ENCODE peak calls at places on chromosomes 1 and 21, in six cellular contexts. One of them, this sample, is unnamed.

GRCh38 chr1:47023268-47024137 is at the start of gene CYP4X1:
- DNase-seq in tibial artery: peak
- DNase-seq in B cell: no peak
- DNase-seq in neural crest cell: peak
- DNase-seq in testis: peak
- DNase-seq in lower lobe of right lung: peak
- DNase-seq in this sample: peak

GRCh38 chr1:184635347-184636155 is 119.1 kb downstream of the EDEM3 start:
- DNase-seq in tibial artery: no peak
- DNase-seq in lower lobe of right lung: no peak
- DNase-seq in neural crest cell: no peak
- DNase-seq in B cell: no peak
- DNase-seq in testis: no peak
- DNase-seq in this sample: no peak

GRCh38 chr1:58607391-58607790 is 30.3 kb upstream of the TACSTD2 start:
- DNase-seq in neural crest cell: no peak
- DNase-seq in B cell: no peak
- DNase-seq in tibial artery: no peak
- DNase-seq in testis: no peak
- DNase-seq in lower lobe of right lung: no peak
- DNase-seq in this sample: no peak

GRCh38 chr1:15934211-15935055 is 41.5 kb downstream of the ZBTB17 start:
- DNase-seq in B cell: no peak
- DNase-seq in neural crest cell: no peak
- DNase-seq in testis: no peak
- DNase-seq in lower lobe of right lung: no peak
- DNase-seq in tibial artery: no peak
- DNase-seq in this sample: no peak

GRCh38 chr1:44485229-44485932 is 80.3 kb downstream of the RNF220 start:
- DNase-seq in lower lobe of right lung: no peak
- DNase-seq in B cell: no peak
- DNase-seq in tibial artery: no peak
- DNase-seq in testis: no peak
- DNase-seq in neural crest cell: no peak
- DNase-seq in this sample: no peak

GRCh38 chr1:39129514-39129913 is 75.0 kb upstream of the MACF1 start:
- DNase-seq in neural crest cell: no peak
- DNase-seq in lower lobe of right lung: no peak
- DNase-seq in tibial artery: no peak
- DNase-seq in B cell: no peak
- DNase-seq in testis: no peak
- DNase-seq in this sample: peak

GRCh38 chr21:35032474-35033263 is 16.4 kb downstream of the RUNX1 start:
- DNase-seq in B cell: no peak
- DNase-seq in lower lobe of right lung: no peak
- DNase-seq in neural crest cell: no peak
- DNase-seq in testis: no peak
- DNase-seq in tibial artery: no peak
- DNase-seq in this sample: no peak

GRCh38 chr1:217524787-217525520 is 105.9 kb downstream of the GPATCH2 start:
- DNase-seq in B cell: no peak
- DNase-seq in testis: no peak
- DNase-seq in tibial artery: no peak
- DNase-seq in neural crest cell: no peak
- DNase-seq in lower lobe of right lung: no peak
- DNase-seq in this sample: no peak

GRCh38 chr1:178055093-178055492 is 38.8 kb upstream of the RASAL2 start:
- DNase-seq in tibial artery: no peak
- DNase-seq in B cell: no peak
- DNase-seq in testis: peak
- DNase-seq in lower lobe of right lung: peak
- DNase-seq in neural crest cell: peak
- DNase-seq in this sample: peak
- TF ChIP-seq CTCF in tibial artery: peak
- TF ChIP-seq CTCF in B cell: no peak
- TF ChIP-seq CTCF in testis: no peak
- TF ChIP-seq CTCF in lower lobe of right lung: peak
- TF ChIP-seq CTCF in neural crest cell: no peak
- TF ChIP-seq CTCF in this sample: peak

DNA sequence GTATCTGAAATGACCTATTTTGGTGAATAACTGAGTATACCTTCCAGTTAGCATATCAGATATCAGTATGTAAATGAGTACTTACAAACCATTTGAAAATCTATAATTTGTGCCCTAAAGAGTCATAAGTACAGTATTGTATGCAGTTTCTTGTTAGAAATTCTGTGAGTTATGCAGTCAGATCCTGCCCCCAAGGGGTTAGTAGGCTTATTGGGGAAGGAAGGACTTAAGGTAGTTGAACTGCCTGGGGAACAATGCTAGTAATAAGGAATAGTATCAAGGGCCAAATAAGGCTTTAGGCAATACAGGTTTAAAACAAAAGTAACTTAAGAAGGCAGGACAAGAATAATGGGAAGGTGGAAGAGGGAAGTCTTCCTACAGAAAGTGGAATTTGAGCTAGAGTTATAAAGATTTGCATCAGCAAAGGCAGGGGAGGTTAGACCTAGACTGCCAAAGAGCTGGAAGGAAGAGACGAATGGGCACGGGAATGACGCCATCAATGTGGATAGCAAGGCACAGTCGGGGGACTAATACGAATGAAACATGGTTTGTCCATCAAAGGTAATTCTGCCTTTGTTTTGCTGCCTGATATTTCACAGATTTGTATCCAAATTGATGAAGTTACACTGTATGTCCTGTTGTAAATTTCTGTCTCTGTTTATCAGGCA is 182.9 kb upstream of the DPYD start:
- DNase-seq in neural crest cell: no peak
- DNase-seq in tibial artery: no peak
- DNase-seq in testis: no peak
- DNase-seq in lower lobe of right lung: no peak
- DNase-seq in B cell: no peak
- DNase-seq in this sample: no peak
- TF ChIP-seq CTCF in neural crest cell: no peak
- TF ChIP-seq CTCF in tibial artery: no peak
- TF ChIP-seq CTCF in testis: no peak
- TF ChIP-seq CTCF in lower lobe of right lung: no peak
- TF ChIP-seq CTCF in B cell: no peak
- TF ChIP-seq CTCF in this sample: no peak

GRCh38 chr1:48916121-48917069 is 139.7 kb upstream of the BEND5 start:
- DNase-seq in B cell: no peak
- DNase-seq in tibial artery: no peak
- DNase-seq in testis: peak
- DNase-seq in lower lobe of right lung: no peak
- DNase-seq in neural crest cell: no peak
- DNase-seq in this sample: peak
- TF ChIP-seq CTCF in B cell: peak
- TF ChIP-seq CTCF in tibial artery: peak
- TF ChIP-seq CTCF in testis: peak
- TF ChIP-seq CTCF in lower lobe of right lung: peak
- TF ChIP-seq CTCF in neural crest cell: peak
- TF ChIP-seq CTCF in this sample: peak

GRCh38 chr1:178093958-178094751 is at the start of gene RASAL2:
- DNase-seq in B cell: peak
- DNase-seq in neural crest cell: peak
- DNase-seq in lower lobe of right lung: peak
- DNase-seq in testis: peak
- DNase-seq in tibial artery: peak
- DNase-seq in this sample: peak
- TF ChIP-seq CTCF in B cell: no peak
- TF ChIP-seq CTCF in neural crest cell: peak
- TF ChIP-seq CTCF in lower lobe of right lung: peak
- TF ChIP-seq CTCF in testis: no peak
- TF ChIP-seq CTCF in tibial artery: no peak
- TF ChIP-seq CTCF in this sample: no peak

DNA sequence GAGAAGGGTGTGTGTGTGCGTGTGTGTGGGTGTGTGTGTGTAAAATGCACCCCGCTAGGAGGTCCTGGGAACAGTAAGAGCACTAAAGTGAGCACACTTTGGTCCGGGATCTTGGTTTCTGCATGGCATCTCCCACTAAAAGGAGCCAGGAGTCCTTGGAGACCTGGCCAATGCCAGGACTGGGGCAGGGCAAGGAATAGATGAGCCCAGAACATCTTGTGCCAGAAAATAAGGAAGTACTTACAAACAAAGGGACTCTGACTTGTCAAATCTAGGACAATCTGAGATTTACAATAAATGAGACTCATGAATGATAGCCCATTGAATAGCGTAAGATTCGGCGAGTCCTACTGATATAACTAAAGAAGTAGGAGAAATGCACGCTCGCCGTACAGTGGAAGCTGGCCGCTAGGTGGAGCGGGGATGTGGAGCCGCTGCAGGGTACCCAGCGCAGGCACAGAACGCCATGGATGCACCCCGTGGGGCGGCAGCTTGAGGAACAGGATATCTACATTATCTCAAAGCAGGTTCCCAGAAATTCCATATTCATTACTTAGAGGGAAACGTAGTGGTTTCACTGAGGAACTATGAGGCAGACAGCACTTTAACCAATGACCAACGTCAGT is 7.1 kb downstream of the SLC37A1 start:
- DNase-seq in B cell: no peak
- DNase-seq in neural crest cell: peak
- DNase-seq in testis: no peak
- DNase-seq in tibial artery: peak
- DNase-seq in lower lobe of right lung: no peak
- DNase-seq in this sample: no peak
- TF ChIP-seq CTCF in B cell: no peak
- TF ChIP-seq CTCF in neural crest cell: peak
- TF ChIP-seq CTCF in testis: no peak
- TF ChIP-seq CTCF in tibial artery: no peak
- TF ChIP-seq CTCF in lower lobe of right lung: no peak
- TF ChIP-seq CTCF in this sample: no peak

GRCh38 chr1:54834007-54834541 is 33.0 kb upstream of the TTC22 start:
- DNase-seq in neural crest cell: no peak
- DNase-seq in B cell: no peak
- DNase-seq in lower lobe of right lung: no peak
- DNase-seq in tibial artery: peak
- DNase-seq in testis: no peak
- DNase-seq in this sample: no peak
- TF ChIP-seq CTCF in neural crest cell: no peak
- TF ChIP-seq CTCF in B cell: no peak
- TF ChIP-seq CTCF in lower lobe of right lung: no peak
- TF ChIP-seq CTCF in tibial artery: no peak
- TF ChIP-seq CTCF in testis: no peak
- TF ChIP-seq CTCF in this sample: no peak

GRCh38 chr1:54542120-54542961 is 5.7 kb upstream of the ACOT11 start:
- DNase-seq in neural crest cell: peak
- DNase-seq in testis: peak
- DNase-seq in tibial artery: peak
- DNase-seq in lower lobe of right lung: peak
- DNase-seq in B cell: peak
- DNase-seq in this sample: peak
- TF ChIP-seq CTCF in neural crest cell: peak
- TF ChIP-seq CTCF in testis: no peak
- TF ChIP-seq CTCF in tibial artery: peak
- TF ChIP-seq CTCF in lower lobe of right lung: no peak
- TF ChIP-seq CTCF in B cell: no peak
- TF ChIP-seq CTCF in this sample: no peak

GRCh38 chr1:191831572-191831971 is 326.7 kb upstream of the RGS18 start:
- DNase-seq in tibial artery: no peak
- DNase-seq in B cell: no peak
- DNase-seq in testis: no peak
- DNase-seq in lower lobe of right lung: no peak
- DNase-seq in neural crest cell: no peak
- DNase-seq in this sample: no peak
- TF ChIP-seq CTCF in tibial artery: no peak
- TF ChIP-seq CTCF in B cell: no peak
- TF ChIP-seq CTCF in testis: no peak
- TF ChIP-seq CTCF in lower lobe of right lung: no peak
- TF ChIP-seq CTCF in neural crest cell: no peak
- TF ChIP-seq CTCF in this sample: no peak

GRCh38 chr1:37861151-37861550 is 1.8 kb upstream of the MTF1 start:
- DNase-seq in testis: no peak
- DNase-seq in tibial artery: no peak
- DNase-seq in B cell: no peak
- DNase-seq in lower lobe of right lung: no peak
- DNase-seq in neural crest cell: no peak
- DNase-seq in this sample: no peak

GRCh38 chr1:37858931-37859506 is 373 bp downstream of the MTF1 start:
- DNase-seq in lower lobe of right lung: no peak
- DNase-seq in B cell: no peak
- DNase-seq in testis: no peak
- DNase-seq in neural crest cell: no peak
- DNase-seq in tibial artery: no peak
- DNase-seq in this sample: peak

GRCh38 chr1:37859507-37860345 is at the start of gene MTF1:
- DNase-seq in B cell: peak
- DNase-seq in lower lobe of right lung: peak
- DNase-seq in testis: peak
- DNase-seq in tibial artery: peak
- DNase-seq in neural crest cell: peak
- DNase-seq in this sample: peak

GRCh38 chr1:37862330-37862729 is 2.9 kb upstream of the MTF1 start:
- DNase-seq in tibial artery: no peak
- DNase-seq in neural crest cell: no peak
- DNase-seq in B cell: no peak
- DNase-seq in lower lobe of right lung: no peak
- DNase-seq in testis: no peak
- DNase-seq in this sample: no peak

DNA sequence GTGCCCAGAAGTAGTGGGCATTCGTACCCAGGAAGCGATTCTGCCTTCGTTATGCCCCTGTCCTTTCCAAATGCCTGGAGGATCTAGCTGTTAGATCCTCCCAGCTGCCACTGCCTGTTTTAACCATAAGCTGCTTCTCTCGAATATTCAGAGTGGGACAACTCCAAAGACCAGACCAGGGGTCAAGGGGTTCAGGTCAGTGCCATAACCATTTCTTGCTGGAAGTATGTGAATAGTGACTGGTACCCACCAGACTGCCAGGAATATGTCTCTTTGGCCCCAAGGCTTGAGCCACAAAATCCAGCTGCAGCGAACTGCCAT is 914 bp upstream of the MTF1 start:
- DNase-seq in B cell: no peak
- DNase-seq in lower lobe of right lung: no peak
- DNase-seq in testis: no peak
- DNase-seq in neural crest cell: no peak
- DNase-seq in tibial artery: no peak
- DNase-seq in this sample: no peak
- TF ChIP-seq CTCF in B cell: peak
- TF ChIP-seq CTCF in lower lobe of right lung: no peak
- TF ChIP-seq CTCF in testis: no peak
- TF ChIP-seq CTCF in neural crest cell: peak
- TF ChIP-seq CTCF in tibial artery: no peak
- TF ChIP-seq CTCF in this sample: no peak

DNA sequence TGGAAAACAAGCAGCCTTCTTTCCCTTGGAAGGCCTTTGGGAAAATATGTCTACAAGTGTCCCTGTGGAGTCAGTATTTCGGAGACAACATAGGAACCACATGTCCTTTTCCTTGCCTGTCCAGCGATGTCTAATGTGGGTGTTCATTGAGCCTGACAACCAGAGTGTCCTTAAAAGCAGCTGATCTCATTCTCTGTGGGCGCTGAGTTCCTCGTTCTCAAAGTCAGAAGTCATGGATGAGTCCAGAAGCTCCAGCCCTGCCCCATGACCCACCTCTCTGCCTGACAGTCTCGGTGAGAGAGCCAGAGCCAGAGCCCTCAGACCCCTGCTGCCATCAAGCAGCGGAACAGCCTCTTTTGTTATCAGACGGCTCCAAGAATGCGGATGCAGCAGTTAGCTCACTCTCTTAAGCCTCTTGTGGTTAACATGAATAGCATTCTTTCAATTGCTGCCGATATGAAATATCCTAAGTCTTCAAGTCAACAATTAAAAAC is 329.2 kb downstream of the TGFB2 start:
- DNase-seq in testis: peak
- DNase-seq in B cell: no peak
- DNase-seq in lower lobe of right lung: peak
- DNase-seq in tibial artery: no peak
- DNase-seq in neural crest cell: peak
- DNase-seq in this sample: peak
- TF ChIP-seq CTCF in testis: no peak
- TF ChIP-seq CTCF in B cell: no peak
- TF ChIP-seq CTCF in lower lobe of right lung: peak
- TF ChIP-seq CTCF in tibial artery: no peak
- TF ChIP-seq CTCF in neural crest cell: peak
- TF ChIP-seq CTCF in this sample: no peak